ENCODE peak calls at places on chromosomes 4 and X, in five cellular contexts. One of them, this sample, is unnamed.

GRCh38 chr4:7364979-7365378 is 69.8 kb downstream of the PSAPL1 start:
- DNase-seq in spleen: peak; percentile 50
- DNase-seq in effector memory CD4-positive, alpha-beta T cell: no peak
- DNase-seq in right lobe of liver: no peak
- DNase-seq in uterus: no peak
- DNase-seq in this sample: no peak

GRCh38 chrX:9767375-9767774 is 1.7 kb upstream of the GPR143 start:
- DNase-seq in effector memory CD4-positive, alpha-beta T cell: no peak
- DNase-seq in uterus: no peak
- DNase-seq in spleen: no peak
- DNase-seq in right lobe of liver: no peak
- DNase-seq in this sample: no peak

GRCh38 chr4:48815483-48815882 is 15.4 kb upstream of the OCIAD1 start:
- DNase-seq in effector memory CD4-positive, alpha-beta T cell: no peak
- DNase-seq in spleen: no peak
- DNase-seq in right lobe of liver: no peak
- DNase-seq in uterus: no peak
- DNase-seq in this sample: no peak

GRCh38 chr4:21380861-21381260 is 567.7 kb downstream of the KCNIP4 start:
- DNase-seq in effector memory CD4-positive, alpha-beta T cell: no peak
- DNase-seq in uterus: no peak
- DNase-seq in right lobe of liver: no peak
- DNase-seq in spleen: no peak
- DNase-seq in this sample: no peak

GRCh38 chrX:143988356-143988755 is 104.5 kb downstream of the UBE2NL start:
- DNase-seq in right lobe of liver: no peak
- DNase-seq in effector memory CD4-positive, alpha-beta T cell: no peak
- DNase-seq in spleen: no peak
- DNase-seq in uterus: no peak
- DNase-seq in this sample: no peak

GRCh38 chrX:51743179-51743957 is at the start of gene GSPT2:
- DNase-seq in right lobe of liver: peak; percentile 72
- DNase-seq in uterus: peak; percentile 63
- DNase-seq in spleen: peak; percentile 87
- DNase-seq in effector memory CD4-positive, alpha-beta T cell: no peak
- DNase-seq in this sample: peak; percentile 80

GRCh38 chr4:13522282-13523104 is 21.8 kb downstream of the NKX3-2 start:
- DNase-seq in spleen: peak; percentile 69
- DNase-seq in effector memory CD4-positive, alpha-beta T cell: no peak
- DNase-seq in uterus: no peak
- DNase-seq in right lobe of liver: no peak
- DNase-seq in this sample: no peak

GRCh38 chr4:119010909-119011606 is 122.4 kb downstream of the SYNPO2 start:
- DNase-seq in spleen: no peak
- DNase-seq in effector memory CD4-positive, alpha-beta T cell: no peak
- DNase-seq in right lobe of liver: no peak
- DNase-seq in uterus: no peak
- DNase-seq in this sample: peak; percentile 91

GRCh38 chrX:66015152-66015827 is 24.6 kb downstream of the VSIG4 start:
- DNase-seq in spleen: peak; percentile 85
- DNase-seq in right lobe of liver: no peak
- DNase-seq in uterus: no peak
- DNase-seq in effector memory CD4-positive, alpha-beta T cell: no peak
- DNase-seq in this sample: peak; percentile 24

GRCh38 chrX:151958101-151958500 is 16.4 kb downstream of the GABRE start:
- DNase-seq in effector memory CD4-positive, alpha-beta T cell: no peak
- DNase-seq in right lobe of liver: no peak
- DNase-seq in uterus: no peak
- DNase-seq in spleen: no peak
- DNase-seq in this sample: no peak

GRCh38 chrX:133849676-133850075 is 135.7 kb downstream of the GPC3 start:
- DNase-seq in right lobe of liver: no peak
- DNase-seq in uterus: no peak
- DNase-seq in effector memory CD4-positive, alpha-beta T cell: no peak
- DNase-seq in spleen: no peak
- DNase-seq in this sample: no peak

GRCh38 chrX:2549874-2550273 is 49.1 kb upstream of the DHRSX start:
- DNase-seq in effector memory CD4-positive, alpha-beta T cell: no peak
- DNase-seq in spleen: no peak
- DNase-seq in right lobe of liver: no peak
- DNase-seq in uterus: no peak
- DNase-seq in this sample: no peak

GRCh38 chr4:170988446-170988845 is 824.8 kb upstream of the GALNTL6 start:
- DNase-seq in effector memory CD4-positive, alpha-beta T cell: no peak
- DNase-seq in spleen: no peak
- DNase-seq in uterus: no peak
- DNase-seq in right lobe of liver: no peak
- DNase-seq in this sample: no peak

GRCh38 chr4:37517326-37517725 is 168.8 kb downstream of the RELL1 start:
- DNase-seq in effector memory CD4-positive, alpha-beta T cell: no peak
- DNase-seq in spleen: no peak
- DNase-seq in right lobe of liver: no peak
- DNase-seq in uterus: no peak
- DNase-seq in this sample: no peak

GRCh38 chr4:37510626-37511025 is 175.6 kb downstream of the RELL1 start:
- DNase-seq in spleen: no peak
- DNase-seq in right lobe of liver: no peak
- DNase-seq in effector memory CD4-positive, alpha-beta T cell: no peak
- DNase-seq in uterus: no peak
- DNase-seq in this sample: no peak

GRCh38 chr4:37516057-37516775 is 170.0 kb downstream of the RELL1 start:
- DNase-seq in right lobe of liver: no peak
- DNase-seq in spleen: no peak
- DNase-seq in uterus: no peak
- DNase-seq in effector memory CD4-positive, alpha-beta T cell: no peak
- DNase-seq in this sample: no peak
- H3K27ac ChIP-seq in right lobe of liver: no peak overlapping the region
- H3K27ac ChIP-seq in spleen: no peak overlapping the region
- H3K27ac ChIP-seq in uterus: peak overlapping the region; percentile 57
- H3K27ac ChIP-seq in effector memory CD4-positive, alpha-beta T cell: no peak overlapping the region
- H3K27ac ChIP-seq in this sample: no peak overlapping the region

GRCh38 chr4:75168548-75168947 is 235.6 kb downstream of the PARM1 start:
- DNase-seq in effector memory CD4-positive, alpha-beta T cell: no peak
- DNase-seq in spleen: no peak
- DNase-seq in right lobe of liver: no peak
- DNase-seq in uterus: no peak
- DNase-seq in this sample: no peak
- H3K4me3 ChIP-seq in effector memory CD4-positive, alpha-beta T cell: no peak overlapping the region
- H3K4me3 ChIP-seq in spleen: no peak overlapping the region
- H3K4me3 ChIP-seq in right lobe of liver: no peak overlapping the region
- H3K4me3 ChIP-seq in uterus: no peak overlapping the region
- H3K4me3 ChIP-seq in this sample: no peak overlapping the region

GRCh38 chr4:184416913-184417734 is 57.2 kb downstream of the IRF2 start:
- DNase-seq in effector memory CD4-positive, alpha-beta T cell: peak; percentile 7
- DNase-seq in uterus: no peak
- DNase-seq in spleen: no peak
- DNase-seq in right lobe of liver: no peak
- DNase-seq in this sample: no peak

GRCh38 chr4:184420402-184420801 is 53.9 kb downstream of the IRF2 start:
- DNase-seq in right lobe of liver: no peak
- DNase-seq in uterus: no peak
- DNase-seq in spleen: no peak
- DNase-seq in effector memory CD4-positive, alpha-beta T cell: no peak
- DNase-seq in this sample: no peak

GRCh38 chr4:184419976-184420375 is 54.4 kb downstream of the IRF2 start:
- DNase-seq in right lobe of liver: no peak
- DNase-seq in uterus: no peak
- DNase-seq in spleen: no peak
- DNase-seq in effector memory CD4-positive, alpha-beta T cell: no peak
- DNase-seq in this sample: no peak

GRCh38 chr4:184415071-184415470 is 59.3 kb downstream of the IRF2 start:
- DNase-seq in uterus: no peak
- DNase-seq in spleen: no peak
- DNase-seq in right lobe of liver: no peak
- DNase-seq in effector memory CD4-positive, alpha-beta T cell: no peak
- DNase-seq in this sample: no peak

GRCh38 chr4:184417802-184418511 is 56.4 kb downstream of the IRF2 start:
- DNase-seq in spleen: no peak
- DNase-seq in right lobe of liver: no peak
- DNase-seq in effector memory CD4-positive, alpha-beta T cell: no peak
- DNase-seq in uterus: no peak
- DNase-seq in this sample: no peak
- H3K27ac ChIP-seq in spleen: peak overlapping the region; percentile 93
- H3K27ac ChIP-seq in right lobe of liver: peak overlapping the region; percentile 64
- H3K27ac ChIP-seq in effector memory CD4-positive, alpha-beta T cell: peak overlapping the region; percentile 74
- H3K27ac ChIP-seq in uterus: peak overlapping the region; percentile 66
- H3K27ac ChIP-seq in this sample: peak overlapping the region; percentile 15

DNA sequence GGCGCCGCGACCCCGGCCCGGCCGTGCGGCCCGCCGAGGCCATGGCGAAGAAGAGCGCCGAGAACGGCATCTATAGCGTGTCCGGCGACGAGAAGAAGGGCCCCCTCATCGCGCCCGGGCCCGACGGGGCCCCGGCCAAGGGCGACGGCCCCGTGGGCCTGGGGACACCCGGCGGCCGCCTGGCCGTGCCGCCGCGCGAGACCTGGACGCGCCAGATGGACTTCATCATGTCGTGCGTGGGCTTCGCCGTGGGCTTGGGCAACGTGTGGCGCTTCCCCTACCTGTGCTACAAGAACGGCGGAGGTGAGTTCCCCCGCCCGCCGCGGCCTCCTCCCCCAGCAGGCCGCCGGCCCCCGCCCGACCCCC is 791 bp downstream of the SLC6A8 start:
- DNase-seq in effector memory CD4-positive, alpha-beta T cell: no peak
- DNase-seq in uterus: no peak
- DNase-seq in right lobe of liver: no peak
- DNase-seq in spleen: no peak
- DNase-seq in this sample: no peak
- H3K4me3 ChIP-seq in effector memory CD4-positive, alpha-beta T cell: no peak overlapping the region
- H3K4me3 ChIP-seq in uterus: peak overlapping the region; percentile 46
- H3K4me3 ChIP-seq in right lobe of liver: no peak overlapping the region
- H3K4me3 ChIP-seq in spleen: no peak overlapping the region
- H3K4me3 ChIP-seq in this sample: peak overlapping the region; percentile 60

DNA sequence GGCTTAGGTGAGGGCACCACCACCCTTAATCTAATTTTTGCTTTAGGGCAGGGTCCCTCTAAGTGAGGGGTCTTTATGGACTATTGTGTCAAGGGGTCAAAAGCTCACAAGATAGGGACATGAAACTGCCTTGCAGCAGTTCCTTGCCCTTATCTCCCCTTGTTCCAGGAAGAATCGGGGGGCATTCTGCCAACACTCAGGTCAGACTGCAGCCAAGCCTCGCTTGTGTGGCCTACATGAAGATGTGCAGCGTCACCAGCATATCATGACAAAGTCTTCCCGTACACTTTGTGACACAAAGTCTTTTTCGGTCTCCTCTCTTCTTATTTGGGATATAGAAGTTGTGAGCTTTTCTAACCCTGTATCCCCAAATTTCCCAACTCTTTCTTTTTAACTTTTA is 17.5 kb upstream of the USP9X start:
- DNase-seq in uterus: no peak
- DNase-seq in right lobe of liver: no peak
- DNase-seq in effector memory CD4-positive, alpha-beta T cell: no peak
- DNase-seq in spleen: no peak
- DNase-seq in this sample: no peak
- H3K27ac ChIP-seq in uterus: no peak overlapping the region
- H3K27ac ChIP-seq in right lobe of liver: no peak overlapping the region
- H3K27ac ChIP-seq in effector memory CD4-positive, alpha-beta T cell: no peak overlapping the region
- H3K27ac ChIP-seq in spleen: no peak overlapping the region
- H3K27ac ChIP-seq in this sample: no peak overlapping the region

GRCh38 chr4:94640151-94640550 is 117.6 kb upstream of the BMPR1B start:
- DNase-seq in uterus: no peak
- DNase-seq in effector memory CD4-positive, alpha-beta T cell: no peak
- DNase-seq in right lobe of liver: peak; percentile 60
- DNase-seq in spleen: no peak
- DNase-seq in this sample: no peak

GRCh38 chr4:94636004-94636403 is 121.8 kb upstream of the BMPR1B start:
- DNase-seq in effector memory CD4-positive, alpha-beta T cell: no peak
- DNase-seq in uterus: no peak
- DNase-seq in right lobe of liver: no peak
- DNase-seq in spleen: no peak
- DNase-seq in this sample: no peak

GRCh38 chr4:94639298-94639697 is 118.5 kb upstream of the BMPR1B start:
- DNase-seq in effector memory CD4-positive, alpha-beta T cell: no peak
- DNase-seq in uterus: no peak
- DNase-seq in right lobe of liver: no peak
- DNase-seq in spleen: no peak
- DNase-seq in this sample: no peak

GRCh38 chr4:94635172-94635571 is 122.6 kb upstream of the BMPR1B start:
- DNase-seq in effector memory CD4-positive, alpha-beta T cell: no peak
- DNase-seq in spleen: no peak
- DNase-seq in right lobe of liver: no peak
- DNase-seq in uterus: no peak
- DNase-seq in this sample: no peak

DNA sequence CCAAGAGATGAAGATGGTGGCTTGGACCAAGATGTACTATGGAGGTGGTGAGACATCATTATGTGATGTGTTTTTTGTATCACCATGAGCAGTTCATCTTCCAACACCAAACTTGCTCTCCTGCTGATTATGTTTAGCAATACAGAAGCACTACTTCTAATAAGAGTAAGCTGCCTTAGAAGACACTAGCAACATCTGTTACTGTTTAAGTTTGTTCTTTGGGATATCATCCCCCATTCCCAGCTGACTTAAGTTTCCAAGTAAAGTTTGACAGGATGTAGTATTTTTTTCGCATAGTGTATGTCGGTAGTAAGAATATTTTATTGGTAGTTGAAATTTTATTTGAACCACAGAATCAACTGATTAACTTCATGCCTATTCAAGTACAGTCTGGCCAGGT is 123.5 kb upstream of the BMPR1B start:
- DNase-seq in effector memory CD4-positive, alpha-beta T cell: no peak
- DNase-seq in right lobe of liver: no peak
- DNase-seq in uterus: no peak
- DNase-seq in spleen: no peak
- DNase-seq in this sample: no peak
- H3K4me3 ChIP-seq in effector memory CD4-positive, alpha-beta T cell: no peak overlapping the region
- H3K4me3 ChIP-seq in right lobe of liver: no peak overlapping the region
- H3K4me3 ChIP-seq in uterus: no peak overlapping the region
- H3K4me3 ChIP-seq in spleen: no peak overlapping the region
- H3K4me3 ChIP-seq in this sample: no peak overlapping the region